ENCODE peak calls at places on chromosome 19, in five cellular contexts. One of them, this sample, is unnamed.

GRCh38 chr19:45125975-45126493 is 33.1 kb downstream of the PPP1R37 start:
- DNase-seq in colonic mucosa: peak; percentile 84
- DNase-seq in AG10803: peak; percentile 39
- DNase-seq in prostate gland: peak; percentile 60
- DNase-seq in tibial artery: peak; percentile 25
- DNase-seq in this sample: peak; percentile 78

GRCh38 chr19:4889034-4889825 is 13.5 kb downstream of the ARRDC5 start:
- DNase-seq in colonic mucosa: no peak
- DNase-seq in AG10803: peak; percentile 46
- DNase-seq in prostate gland: no peak
- DNase-seq in tibial artery: no peak
- DNase-seq in this sample: no peak

GRCh38 chr19:47280183-47280797 is 5.6 kb downstream of the INAFM1 start:
- DNase-seq in colonic mucosa: no peak
- DNase-seq in AG10803: peak; percentile 12
- DNase-seq in prostate gland: no peak
- DNase-seq in tibial artery: no peak
- DNase-seq in this sample: peak; percentile 46

GRCh38 chr19:15101479-15102082 is 5.6 kb upstream of the SYDE1 start:
- DNase-seq in colonic mucosa: peak; percentile 52
- DNase-seq in AG10803: peak; percentile 36
- DNase-seq in prostate gland: no peak
- DNase-seq in tibial artery: no peak
- DNase-seq in this sample: peak; percentile 49

GRCh38 chr19:6068711-6069110 is 41.6 kb downstream of the RFX2 start:
- DNase-seq in colonic mucosa: peak; percentile 16
- DNase-seq in AG10803: no peak
- DNase-seq in prostate gland: no peak
- DNase-seq in tibial artery: no peak
- DNase-seq in this sample: no peak

GRCh38 chr19:39247701-39248664 is 673 bp downstream of the IFNL4 start:
- DNase-seq in colonic mucosa: no peak
- DNase-seq in AG10803: no peak
- DNase-seq in prostate gland: no peak
- DNase-seq in tibial artery: no peak
- DNase-seq in this sample: peak; percentile 60

GRCh38 chr19:797528-798414 is 519 bp downstream of the PTBP1 start:
- DNase-seq in colonic mucosa: peak; percentile 91
- DNase-seq in AG10803: peak; percentile 87
- DNase-seq in prostate gland: peak; percentile 81
- DNase-seq in tibial artery: peak; percentile 80
- DNase-seq in this sample: peak; percentile 85

GRCh38 chr19:9945319-9945966 is 9.1 kb upstream of the OLFM2 start:
- DNase-seq in colonic mucosa: peak; percentile 65
- DNase-seq in AG10803: peak; percentile 100
- DNase-seq in prostate gland: peak; percentile 60
- DNase-seq in tibial artery: peak; percentile 93
- DNase-seq in this sample: peak; percentile 56

GRCh38 chr19:42515241-42515832 is 12.9 kb downstream of the CEACAM1 start:
- DNase-seq in colonic mucosa: no peak
- DNase-seq in AG10803: no peak
- DNase-seq in prostate gland: no peak
- DNase-seq in tibial artery: no peak
- DNase-seq in this sample: no peak

GRCh38 chr19:3357731-3358391 is 8.5 kb upstream of the NFIC start:
- DNase-seq in colonic mucosa: no peak
- DNase-seq in AG10803: no peak
- DNase-seq in prostate gland: no peak
- DNase-seq in tibial artery: no peak
- DNase-seq in this sample: no peak

GRCh38 chr19:22545751-22546150 is 88.4 kb upstream of the ZNF492 start:
- DNase-seq in colonic mucosa: peak; percentile 27
- DNase-seq in AG10803: no peak
- DNase-seq in prostate gland: no peak
- DNase-seq in tibial artery: peak; percentile 34
- DNase-seq in this sample: peak; percentile 8

GRCh38 chr19:3785938-3786824 is at the start of gene MATK:
- DNase-seq in colonic mucosa: no peak
- DNase-seq in AG10803: no peak
- DNase-seq in prostate gland: no peak
- DNase-seq in tibial artery: no peak
- DNase-seq in this sample: no peak

GRCh38 chr19:2164020-2164988 is 571 bp downstream of the DOT1L start:
- DNase-seq in colonic mucosa: peak; percentile 37
- DNase-seq in AG10803: no peak
- DNase-seq in prostate gland: no peak
- DNase-seq in tibial artery: no peak
- DNase-seq in this sample: no peak

GRCh38 chr19:50548191-50549058 is 19.8 kb downstream of the LRRC4B start:
- DNase-seq in colonic mucosa: no peak
- DNase-seq in AG10803: no peak
- DNase-seq in prostate gland: no peak
- DNase-seq in tibial artery: no peak
- DNase-seq in this sample: no peak

GRCh38 chr19:19628499-19629134 is 597 bp upstream of the LPAR2 start:
- DNase-seq in colonic mucosa: peak; percentile 52
- DNase-seq in AG10803: peak; percentile 13
- DNase-seq in prostate gland: peak; percentile 45
- DNase-seq in tibial artery: no peak
- DNase-seq in this sample: peak; percentile 85

GRCh38 chr19:35846038-35846668 is 6.2 kb downstream of the NPHS1 start:
- DNase-seq in colonic mucosa: peak; percentile 47
- DNase-seq in AG10803: no peak
- DNase-seq in prostate gland: no peak
- DNase-seq in tibial artery: no peak
- DNase-seq in this sample: no peak

DNA sequence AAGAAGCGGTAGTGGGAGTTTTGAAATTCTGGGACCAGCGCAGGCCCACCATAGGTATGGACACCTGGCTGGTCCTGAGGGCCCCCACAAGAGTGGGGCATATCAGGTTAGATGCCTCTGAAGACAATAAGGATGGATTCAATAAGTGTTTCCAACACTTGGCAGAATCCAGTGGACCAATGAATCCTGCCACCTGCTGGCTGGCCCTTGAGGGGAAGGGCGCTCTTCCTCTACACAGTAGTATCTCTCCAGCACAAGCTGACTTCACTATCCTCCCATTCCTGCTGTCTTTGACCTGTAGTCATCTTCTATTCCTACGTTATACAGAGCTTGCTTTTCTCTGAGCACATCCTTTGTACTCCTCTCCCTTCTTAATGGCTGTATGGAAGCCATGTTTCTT is 199.7 kb upstream of the TSHZ3 start:
- DNase-seq in colonic mucosa: no peak
- DNase-seq in AG10803: peak; percentile 50
- DNase-seq in prostate gland: no peak
- DNase-seq in tibial artery: no peak
- DNase-seq in this sample: peak; percentile 20
- TF ChIP-seq CTCF in colonic mucosa: peak; percentile 20
- TF ChIP-seq CTCF in AG10803: peak; percentile 75
- TF ChIP-seq CTCF in prostate gland: no peak
- TF ChIP-seq CTCF in tibial artery: no peak
- TF ChIP-seq CTCF in this sample: peak; percentile 55

GRCh38 chr19:53880716-53881481 is 1.1 kb upstream of the PRKCG start:
- DNase-seq in colonic mucosa: no peak
- DNase-seq in AG10803: no peak
- DNase-seq in prostate gland: no peak
- DNase-seq in tibial artery: no peak
- DNase-seq in this sample: no peak

GRCh38 chr19:53877361-53877766 is 4.6 kb upstream of the PRKCG start:
- DNase-seq in colonic mucosa: no peak
- DNase-seq in AG10803: peak; percentile 32
- DNase-seq in prostate gland: no peak
- DNase-seq in tibial artery: no peak
- DNase-seq in this sample: no peak

GRCh38 chr19:53878786-53879144 is 3.2 kb upstream of the PRKCG start:
- DNase-seq in colonic mucosa: no peak
- DNase-seq in AG10803: no peak
- DNase-seq in prostate gland: no peak
- DNase-seq in tibial artery: no peak
- DNase-seq in this sample: no peak

GRCh38 chr19:53881482-53882390 is at the start of gene PRKCG:
- DNase-seq in colonic mucosa: peak; percentile 52
- DNase-seq in AG10803: no peak
- DNase-seq in prostate gland: no peak
- DNase-seq in tibial artery: no peak
- DNase-seq in this sample: peak; percentile 83

DNA sequence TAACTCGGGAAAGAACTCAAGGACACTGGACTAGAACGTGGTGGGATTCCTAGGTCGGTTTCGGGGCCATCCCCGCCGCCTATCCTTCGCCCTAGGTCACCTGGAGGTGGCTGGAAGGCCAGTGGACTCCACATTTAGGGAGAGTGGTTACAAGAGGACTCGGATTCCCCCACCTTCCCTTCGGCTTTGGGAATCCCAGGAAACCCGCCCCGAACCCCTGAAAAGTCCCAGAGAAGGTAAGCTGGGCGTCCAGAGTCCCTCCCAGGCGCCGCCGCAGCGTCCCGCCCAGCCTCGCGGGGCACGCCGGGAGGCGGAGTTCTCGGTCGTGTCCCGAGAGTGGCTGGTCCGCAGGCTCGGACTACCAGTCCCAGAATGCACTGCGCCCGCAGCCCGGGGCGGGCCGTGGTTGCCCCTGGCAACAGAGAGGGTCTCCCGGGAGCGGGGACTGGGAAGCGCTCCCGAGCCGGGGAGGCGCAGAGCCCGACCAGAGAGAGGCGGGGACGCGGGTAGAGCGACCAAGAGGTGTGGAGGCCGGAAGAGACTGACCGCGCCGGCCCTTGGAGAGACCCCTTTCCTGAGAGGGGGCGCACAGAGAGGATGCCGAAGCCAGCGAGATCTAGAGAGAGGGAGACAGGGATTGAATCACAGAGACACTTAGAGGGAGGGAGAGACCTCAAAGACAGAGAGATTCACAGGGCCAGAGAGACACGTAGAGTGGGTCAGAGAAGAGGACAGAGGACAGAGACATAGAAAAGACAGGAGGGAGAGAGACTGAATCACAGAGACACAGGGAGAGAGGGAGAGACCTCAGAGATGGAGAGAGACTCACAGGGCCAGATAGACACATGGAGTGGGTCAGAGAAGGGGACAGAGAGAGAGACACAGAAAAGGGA is 2.6 kb upstream of the PRKCG start:
- DNase-seq in colonic mucosa: peak; percentile 91
- DNase-seq in AG10803: peak; percentile 80
- DNase-seq in prostate gland: peak; percentile 72
- DNase-seq in tibial artery: peak; percentile 93
- DNase-seq in this sample: peak; percentile 99
- TF ChIP-seq CTCF in colonic mucosa: no peak
- TF ChIP-seq CTCF in AG10803: no peak
- TF ChIP-seq CTCF in prostate gland: no peak
- TF ChIP-seq CTCF in tibial artery: no peak
- TF ChIP-seq CTCF in this sample: no peak

GRCh38 chr19:13860679-13861391 is 16.1 kb upstream of the NANOS3 start:
- DNase-seq in colonic mucosa: no peak
- DNase-seq in AG10803: no peak
- DNase-seq in prostate gland: no peak
- DNase-seq in tibial artery: no peak
- DNase-seq in this sample: no peak

GRCh38 chr19:13861714-13862531 is 15.0 kb upstream of the NANOS3 start:
- DNase-seq in colonic mucosa: peak; percentile 94
- DNase-seq in AG10803: peak; percentile 95
- DNase-seq in prostate gland: peak; percentile 89
- DNase-seq in tibial artery: peak; percentile 92
- DNase-seq in this sample: peak; percentile 97

GRCh38 chr19:13856530-13856929 is 20.4 kb upstream of the NANOS3 start:
- DNase-seq in colonic mucosa: no peak
- DNase-seq in AG10803: no peak
- DNase-seq in prostate gland: no peak
- DNase-seq in tibial artery: no peak
- DNase-seq in this sample: no peak

GRCh38 chr19:13861392-13861713 is 15.6 kb upstream of the NANOS3 start:
- DNase-seq in colonic mucosa: no peak
- DNase-seq in AG10803: peak; percentile 60
- DNase-seq in prostate gland: no peak
- DNase-seq in tibial artery: no peak
- DNase-seq in this sample: no peak

DNA sequence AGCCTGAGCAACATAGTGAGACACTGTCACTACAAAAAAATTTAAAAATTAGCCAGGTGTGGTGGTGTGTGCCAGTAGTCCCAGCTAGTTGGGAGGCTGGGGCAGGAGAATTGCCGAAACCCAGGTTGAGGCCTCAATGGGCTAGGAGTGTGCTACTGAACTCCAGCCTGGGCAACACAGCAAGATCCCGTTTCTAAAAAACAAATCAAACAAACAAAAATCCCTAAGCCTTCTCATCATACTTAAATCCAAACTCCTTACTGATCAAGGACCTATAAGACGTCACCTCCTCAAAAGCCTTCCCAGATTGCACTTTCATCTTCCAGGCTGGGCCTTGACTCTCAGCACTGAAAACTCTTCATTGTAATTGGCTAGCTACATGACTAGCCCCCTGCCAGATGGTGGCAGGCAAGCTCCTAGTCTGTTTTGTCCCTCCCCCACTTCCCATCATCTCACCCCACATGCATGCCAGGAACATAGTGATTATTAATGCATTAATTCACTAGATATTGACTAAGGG is 17.5 kb upstream of the NANOS3 start:
- DNase-seq in colonic mucosa: no peak
- DNase-seq in AG10803: peak; percentile 52
- DNase-seq in prostate gland: no peak
- DNase-seq in tibial artery: no peak
- DNase-seq in this sample: no peak
- TF ChIP-seq CTCF in colonic mucosa: no peak
- TF ChIP-seq CTCF in AG10803: peak; percentile 14
- TF ChIP-seq CTCF in prostate gland: no peak
- TF ChIP-seq CTCF in tibial artery: no peak
- TF ChIP-seq CTCF in this sample: no peak

DNA sequence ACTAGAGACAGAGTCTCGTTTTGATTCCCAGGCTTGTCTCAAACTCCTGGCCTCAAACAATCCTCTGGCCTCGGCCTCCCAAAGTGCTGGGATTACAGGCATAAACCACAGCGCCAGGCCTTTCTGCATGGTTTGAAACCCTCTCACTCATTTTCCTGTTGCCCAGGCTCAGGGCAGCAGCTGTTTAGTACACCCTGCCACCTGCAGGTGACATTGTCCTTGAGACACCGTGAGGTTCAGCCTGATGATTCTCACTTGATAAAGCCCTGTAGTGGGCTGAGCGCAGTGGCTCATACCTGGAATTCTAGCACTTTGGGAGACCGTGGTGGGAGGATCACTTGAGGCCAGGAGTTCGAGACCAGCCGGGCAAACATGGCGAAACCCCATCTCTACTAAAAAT is 12.5 kb downstream of the IL12RB1 start:
- DNase-seq in colonic mucosa: no peak
- DNase-seq in AG10803: no peak
- DNase-seq in prostate gland: no peak
- DNase-seq in tibial artery: no peak
- DNase-seq in this sample: no peak
- TF ChIP-seq CTCF in colonic mucosa: no peak
- TF ChIP-seq CTCF in AG10803: no peak
- TF ChIP-seq CTCF in prostate gland: no peak
- TF ChIP-seq CTCF in tibial artery: no peak
- TF ChIP-seq CTCF in this sample: no peak

GRCh38 chr19:18590273-18591272 is 2.0 kb downstream of the REX1BD start:
- DNase-seq in colonic mucosa: no peak
- DNase-seq in AG10803: peak; percentile 18
- DNase-seq in prostate gland: no peak
- DNase-seq in tibial artery: peak; percentile 62
- DNase-seq in this sample: peak; percentile 92
- TF ChIP-seq CTCF in colonic mucosa: no peak
- TF ChIP-seq CTCF in AG10803: peak; percentile 19
- TF ChIP-seq CTCF in prostate gland: no peak
- TF ChIP-seq CTCF in tibial artery: peak; percentile 4
- TF ChIP-seq CTCF in this sample: peak; percentile 62

GRCh38 chr19:16970821-16971220 is 55.8 kb downstream of the CPAMD8 start:
- DNase-seq in colonic mucosa: no peak
- DNase-seq in AG10803: no peak
- DNase-seq in prostate gland: no peak
- DNase-seq in tibial artery: no peak
- DNase-seq in this sample: no peak

GRCh38 chr19:16969127-16969526 is 57.5 kb downstream of the CPAMD8 start:
- DNase-seq in colonic mucosa: no peak
- DNase-seq in AG10803: no peak
- DNase-seq in prostate gland: no peak
- DNase-seq in tibial artery: peak; percentile 50
- DNase-seq in this sample: no peak
- TF ChIP-seq CTCF in colonic mucosa: no peak
- TF ChIP-seq CTCF in AG10803: no peak
- TF ChIP-seq CTCF in prostate gland: no peak
- TF ChIP-seq CTCF in tibial artery: peak; percentile 45
- TF ChIP-seq CTCF in this sample: no peak